ENCODE peak calls at places on chromosomes 1 and 21, in eight cellular contexts. P is heart right ventricle, L is dorsolateral prefrontal cortex, D is tibial artery, T is GM12865, V is OCI-LY7, N is cardiac muscle cell, G is body of pancreas. R is an unnamed sample.

GRCh38 chr1:193103759-193104495 is 1.3 kb downstream of the GLRX2 start:
- DNase-seq in V (no peak), D (no peak), T (no peak), N (no peak), P (no peak), L (no peak), G (no peak), R (no peak)

GRCh38 chr1:77036560-77036959 is 169.3 kb downstream of the ST6GALNAC5 start:
- DNase-seq in D (no peak), V (no peak), G (no peak), L (no peak), P (no peak), N (peak), T (peak), R (peak)

GRCh38 chr1:13469343-13469742 is 44.5 kb downstream of the LRRC38 start:
- DNase-seq in N (no peak), L (no peak), G (no peak), P (no peak), V (peak), D (no peak), T (peak), R (no peak)

GRCh38 chr1:202161151-202162048 is 998 bp upstream of the PTPN7 start:
- DNase-seq in T (no peak), G (no peak), N (no peak), L (no peak), V (peak), P (no peak), D (no peak), R (no peak)

GRCh38 chr1:175889044-175889443 is 145.6 kb upstream of the TNR start:
- DNase-seq in P (no peak), D (no peak), G (no peak), T (no peak), N (no peak), L (no peak), V (no peak), R (peak)

GRCh38 chr1:232868793-232869491 is 63.7 kb downstream of the MAP10 start:
- DNase-seq in V (no peak), N (no peak), L (no peak), T (no peak), P (no peak), G (peak), D (peak), R (peak)

GRCh38 chr1:210301254-210301955 is 27.3 kb upstream of the HHAT start:
- DNase-seq in D (no peak), N (peak), P (no peak), L (no peak), T (no peak), G (no peak), V (no peak), R (peak)

GRCh38 chr1:161771166-161771565 is 5.0 kb downstream of the ATF6 start:
- DNase-seq in P (no peak), G (no peak), V (no peak), D (no peak), N (no peak), L (no peak), T (no peak), R (no peak)

GRCh38 chr1:174989540-174990181 is 10.1 kb upstream of the CACYBP start:
- DNase-seq in P (no peak), D (peak), L (no peak), V (no peak), G (no peak), N (no peak), T (no peak), R (peak)

GRCh38 chr1:226308166-226308722 is 720 bp downstream of the LIN9 start:
- DNase-seq in L (no peak), N (no peak), V (peak), P (peak), G (peak), T (peak), D (no peak), R (no peak)

GRCh38 chr1:20686878-20687725 is 25.9 kb upstream of the DDOST start:
- DNase-seq in T (no peak), P (no peak), G (no peak), D (no peak), V (no peak), N (no peak), L (no peak), R (no peak)

GRCh38 chr21:14480601-14481000 is 65.5 kb downstream of the SAMSN1 start:
- DNase-seq in G (no peak), L (no peak), N (no peak), T (no peak), V (no peak), D (no peak), P (no peak), R (no peak)

GRCh38 chr1:2100775-2101108 is 50.5 kb downstream of the PRKCZ start:
- DNase-seq in P (no peak), G (no peak), V (no peak), T (no peak), L (no peak), D (no peak), N (no peak), R (no peak)

DNA sequence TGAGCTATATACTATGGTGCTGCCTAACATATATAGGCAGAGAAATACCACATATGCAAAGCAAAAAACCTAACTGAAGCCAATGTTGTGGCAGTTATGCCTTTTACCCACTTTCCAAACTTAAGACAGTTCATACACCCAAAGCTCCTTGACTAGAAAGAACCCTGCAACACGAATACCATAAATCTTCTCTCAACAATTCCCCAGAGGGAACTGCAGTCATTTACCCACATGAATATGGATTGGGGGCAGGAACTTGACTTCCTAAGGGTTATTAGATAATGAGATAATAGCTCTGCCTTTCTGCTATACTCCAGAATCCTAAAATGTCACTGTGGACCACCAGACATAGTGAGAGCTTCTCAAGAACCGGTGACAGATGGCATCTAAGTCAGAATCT is 2.9 kb upstream of the ASPM start:
- DNase-seq in V (no peak), T (no peak), L (no peak), P (no peak), G (no peak), N (no peak), D (no peak), R (no peak)
- H3K4me3 ChIP-seq in V (no peak), T (no peak), L (no peak), P (no peak), G (no peak), N (no peak), D (no peak), R (no peak)

DNA sequence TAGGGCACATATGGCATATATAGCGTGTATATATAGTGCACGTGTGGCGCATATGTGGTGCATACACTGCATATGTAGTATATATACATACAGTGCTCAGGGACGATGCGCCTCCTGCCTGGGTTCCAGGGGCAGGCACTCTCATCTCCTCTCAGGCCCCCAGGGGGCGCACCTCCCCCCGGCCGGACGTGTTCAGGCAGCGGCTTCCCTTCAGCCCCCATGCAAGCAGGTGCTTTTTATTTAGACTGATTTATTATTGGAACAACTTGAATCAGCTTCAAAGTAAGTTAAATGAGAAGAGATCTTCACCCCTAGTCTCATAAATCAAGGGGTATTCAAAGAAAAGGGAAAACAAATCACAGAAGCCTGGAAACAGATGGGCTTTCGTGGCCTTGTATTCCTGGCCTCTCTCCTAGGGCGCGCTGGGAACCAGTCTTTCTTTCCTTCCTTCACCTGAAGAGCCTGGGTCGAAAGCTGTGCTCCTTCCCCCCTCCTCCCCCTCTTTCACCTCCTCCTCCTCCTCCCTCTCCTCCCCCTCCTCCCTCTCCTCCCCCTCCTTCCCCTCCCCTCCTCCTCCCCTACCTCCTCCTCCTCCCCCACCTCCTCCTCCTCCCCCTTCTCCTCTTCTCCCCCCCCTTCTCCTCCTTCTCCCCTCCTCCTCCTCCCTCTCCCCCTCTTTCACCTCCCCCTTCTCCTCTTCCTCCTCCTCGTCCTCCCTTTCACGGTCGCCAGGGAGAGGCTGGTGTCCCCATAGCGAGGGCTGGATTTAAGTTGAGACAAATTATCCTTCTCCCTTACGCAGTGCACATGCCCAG is 64.7 kb downstream of the UBIAD1 start:
- DNase-seq in L (no peak), T (peak), V (peak), D (peak), P (peak), N (peak), G (peak), R (no peak)
- TF ChIP-seq CTCF in L (peak), T (peak), V (peak), D (peak), P (peak), N (peak), G (peak), R (peak)

GRCh38 chr1:98046031-98046641 is 125.3 kb upstream of the DPYD start:
- DNase-seq in G (no peak), N (peak), P (no peak), L (no peak), T (peak), V (no peak), D (no peak), R (peak)

GRCh38 chr1:98044071-98044697 is 123.3 kb upstream of the DPYD start:
- DNase-seq in P (no peak), D (no peak), L (no peak), N (no peak), V (no peak), G (no peak), T (no peak), R (peak)

GRCh38 chr1:98045211-98046030 is 124.6 kb upstream of the DPYD start:
- DNase-seq in G (no peak), N (peak), D (no peak), V (no peak), T (no peak), L (no peak), P (no peak), R (peak)

GRCh38 chr1:98048234-98048633 is 127.4 kb upstream of the DPYD start:
- DNase-seq in G (peak), L (peak), D (peak), N (peak), P (peak), V (peak), T (peak), R (peak)

DNA sequence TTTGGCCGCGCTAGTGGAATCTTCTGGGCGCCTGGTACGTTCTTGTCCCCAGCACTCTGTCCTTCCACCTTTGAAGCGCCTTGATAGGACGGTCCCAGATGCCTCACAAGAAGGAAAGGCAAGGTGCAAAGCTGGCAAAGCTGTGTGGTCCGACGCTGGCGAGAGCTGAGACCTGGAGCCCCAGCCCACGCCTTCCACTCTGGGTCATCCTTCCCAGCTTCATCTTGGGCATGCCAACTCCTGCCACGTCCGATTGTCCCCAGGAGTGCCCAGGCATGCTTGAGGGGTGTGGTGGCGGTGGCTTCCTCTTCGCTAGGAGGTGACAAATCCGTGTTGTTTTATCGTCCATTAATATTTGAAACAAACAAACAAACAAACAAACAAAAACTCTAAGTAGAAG is 123.9 kb upstream of the DPYD start:
- DNase-seq in N (no peak), G (no peak), D (no peak), L (no peak), T (no peak), P (no peak), V (no peak), R (no peak)
- H3K4me3 ChIP-seq in N (peak), G (no peak), D (no peak), L (peak), T (peak), P (peak), V (no peak), R (peak)

DNA sequence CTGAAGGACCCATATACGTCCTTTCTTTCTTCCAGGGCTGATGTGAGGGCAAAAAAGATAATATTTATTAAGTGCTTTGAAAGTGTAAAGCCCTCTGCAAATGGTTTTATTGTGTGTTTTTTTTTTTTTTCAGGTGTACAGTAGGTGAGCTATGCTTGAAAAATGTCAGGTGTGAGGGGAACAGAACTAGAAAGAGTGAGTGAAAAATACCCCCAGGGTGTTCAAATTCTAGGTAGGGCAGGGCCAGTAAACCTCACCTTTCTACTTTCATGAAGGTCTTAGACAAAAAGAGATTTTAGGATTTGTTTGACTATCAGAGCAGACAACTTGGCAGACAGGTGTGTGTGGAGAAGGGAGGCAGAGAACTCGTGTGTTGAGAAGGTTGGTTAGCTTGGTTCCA is 51.3 kb downstream of the ARHGEF11 start:
- DNase-seq in P (no peak), D (no peak), T (no peak), L (no peak), G (no peak), N (no peak), V (no peak), R (no peak)
- TF ChIP-seq CTCF in P (no peak), D (no peak), T (no peak), L (no peak), G (no peak), N (no peak), V (no peak), R (no peak)

DNA sequence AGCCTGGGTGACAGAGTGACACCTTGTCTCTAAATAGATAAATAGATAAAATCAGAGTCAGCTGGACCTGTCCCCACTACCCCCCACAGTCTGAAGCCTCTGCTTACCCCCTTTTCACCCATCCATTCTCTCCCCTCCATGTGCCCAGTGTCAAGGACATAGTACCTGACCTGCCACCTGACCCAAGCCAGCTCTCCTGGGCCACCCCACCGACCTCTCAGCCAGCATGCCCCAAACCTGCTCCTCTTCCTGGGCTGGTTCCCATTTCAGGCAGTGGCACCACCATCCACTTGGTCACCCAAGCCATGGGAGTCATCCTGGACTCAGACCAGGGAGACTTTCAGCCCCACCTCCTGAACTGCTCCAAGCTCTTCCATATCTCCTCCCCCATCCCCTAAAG is 28.2 kb downstream of the CITED4 start:
- DNase-seq in D (no peak), T (no peak), V (no peak), N (no peak), G (no peak), L (no peak), P (no peak), R (no peak)
- H3K4me3 ChIP-seq in D (no peak), T (no peak), V (no peak), N (no peak), G (no peak), L (no peak), P (no peak), R (no peak)

GRCh38 chr1:96482615-96483014 is 239.0 kb upstream of the PTBP2 start:
- DNase-seq in D (no peak), G (no peak), T (no peak), L (no peak), N (no peak), P (no peak), V (no peak), R (no peak)
- TF ChIP-seq CTCF in D (no peak), G (no peak), T (no peak), L (no peak), N (no peak), P (no peak), V (no peak), R (no peak)

GRCh38 chr21:28734522-28735175 is 258.0 kb downstream of the LTN1 start:
- DNase-seq in N (no peak), V (no peak), T (no peak), L (no peak), G (no peak), P (no peak), D (no peak), R (no peak)

GRCh38 chr21:28737671-28738279 is 254.9 kb downstream of the LTN1 start:
- DNase-seq in G (no peak), D (no peak), N (peak), P (no peak), T (no peak), V (no peak), L (no peak), R (no peak)

GRCh38 chr21:28738882-28739281 is 253.8 kb downstream of the LTN1 start:
- DNase-seq in L (no peak), G (no peak), D (no peak), N (no peak), T (peak), P (no peak), V (no peak), R (no peak)

GRCh38 chr21:28742527-28742926 is 250.2 kb downstream of the LTN1 start:
- DNase-seq in N (no peak), G (no peak), L (no peak), D (no peak), V (no peak), P (no peak), T (no peak), R (peak)

DNA sequence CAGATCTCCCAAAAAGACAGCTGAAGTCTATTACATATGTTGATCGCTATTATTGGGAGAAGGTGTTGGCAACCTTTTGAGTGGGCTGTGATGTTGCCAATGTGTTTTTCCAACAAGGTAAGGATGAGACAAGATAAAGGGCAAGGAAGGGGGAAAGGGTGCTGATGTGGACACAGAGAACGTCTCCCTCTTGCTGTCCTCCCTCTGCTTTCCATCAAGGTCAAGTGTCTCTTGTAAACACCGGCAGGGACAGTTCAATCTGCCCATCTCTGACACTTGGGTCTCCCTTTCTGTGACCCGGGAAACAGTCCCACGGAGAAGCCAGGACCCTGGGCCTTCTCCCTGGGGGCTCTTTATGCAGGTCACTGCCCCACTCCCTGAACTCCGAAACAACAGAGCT is 254.4 kb downstream of the LTN1 start:
- DNase-seq in P (no peak), G (no peak), V (no peak), T (no peak), D (no peak), N (peak), L (no peak), R (no peak)
- H3K4me3 ChIP-seq in P (no peak), G (no peak), V (no peak), T (no peak), D (no peak), N (no peak), L (no peak), R (no peak)

GRCh38 chr1:198350456-198350855 is 190.0 kb downstream of the ATP6V1G3 start:
- DNase-seq in N (no peak), G (no peak), P (no peak), V (peak), D (no peak), L (no peak), T (no peak), R (no peak)
- TF ChIP-seq CTCF in N (peak), G (no peak), P (no peak), V (peak), D (no peak), L (no peak), T (no peak), R (no peak)

GRCh38 chr1:204271970-204272369 is 58.2 kb upstream of the GOLT1A start:
- DNase-seq in T (no peak), D (no peak), G (no peak), N (no peak), P (no peak), L (no peak), V (no peak), R (no peak)
- H3K4me3 ChIP-seq in T (no peak), D (no peak), G (no peak), N (no peak), P (no peak), L (no peak), V (no peak), R (no peak)